ENCODE peak calls at places on chromosomes 12 and 14, in nine cellular contexts. One of them, this sample, is unnamed. For H3K9me3, the result is how much of the 10 kb centered on the place peaks cover.

GRCh38 chr12:42730286-42730685 is 140.7 kb upstream of the PRICKLE1 start:
- DNase-seq in A549: no peak
- DNase-seq in Peyer's patch: no peak
- DNase-seq in heart left ventricle: no peak
- DNase-seq in uterus: no peak
- DNase-seq in IMR-90: peak
- DNase-seq in transverse colon: no peak
- DNase-seq in stomach: no peak
- DNase-seq in breast epithelium: no peak
- DNase-seq in this sample: no peak

GRCh38 chr12:52798003-52798670 is 2.2 kb upstream of the KRT3 start:
- DNase-seq in Peyer's patch: no peak
- DNase-seq in heart left ventricle: no peak
- DNase-seq in A549: no peak
- DNase-seq in IMR-90: peak
- DNase-seq in stomach: no peak
- DNase-seq in breast epithelium: no peak
- DNase-seq in transverse colon: no peak
- DNase-seq in uterus: no peak
- DNase-seq in this sample: no peak

GRCh38 chr14:37187294-37187693 is 10.4 kb upstream of the MIPOL1 start:
- DNase-seq in A549: no peak
- DNase-seq in breast epithelium: no peak
- DNase-seq in heart left ventricle: no peak
- DNase-seq in IMR-90: no peak
- DNase-seq in stomach: no peak
- DNase-seq in transverse colon: no peak
- DNase-seq in uterus: no peak
- DNase-seq in Peyer's patch: no peak
- DNase-seq in this sample: no peak

GRCh38 chr14:104782086-104782822 is 13.3 kb downstream of the AKT1 start:
- DNase-seq in Peyer's patch: no peak
- DNase-seq in heart left ventricle: no peak
- DNase-seq in A549: no peak
- DNase-seq in uterus: no peak
- DNase-seq in breast epithelium: no peak
- DNase-seq in transverse colon: no peak
- DNase-seq in IMR-90: no peak
- DNase-seq in stomach: no peak
- DNase-seq in this sample: no peak

GRCh38 chr14:24398943-24399801 is at the start of gene NYNRIN:
- DNase-seq in stomach: peak
- DNase-seq in IMR-90: peak
- DNase-seq in heart left ventricle: peak
- DNase-seq in transverse colon: peak
- DNase-seq in uterus: peak
- DNase-seq in breast epithelium: no peak
- DNase-seq in Peyer's patch: peak
- DNase-seq in A549: no peak
- DNase-seq in this sample: peak

GRCh38 chr14:92728781-92729364 is 19.6 kb downstream of the LGMN start:
- DNase-seq in transverse colon: no peak
- DNase-seq in stomach: peak
- DNase-seq in uterus: no peak
- DNase-seq in A549: peak
- DNase-seq in Peyer's patch: peak
- DNase-seq in IMR-90: peak
- DNase-seq in breast epithelium: no peak
- DNase-seq in heart left ventricle: no peak
- DNase-seq in this sample: peak

GRCh38 chr12:66188584-66189475 is at the start of gene IRAK3:
- DNase-seq in uterus: peak
- DNase-seq in A549: peak
- DNase-seq in IMR-90: peak
- DNase-seq in transverse colon: peak
- DNase-seq in Peyer's patch: peak
- DNase-seq in heart left ventricle: peak
- DNase-seq in breast epithelium: peak
- DNase-seq in stomach: peak
- DNase-seq in this sample: peak

GRCh38 chr12:111063296-111064026 is 143.1 kb upstream of the MYL2 start:
- DNase-seq in uterus: no peak
- DNase-seq in breast epithelium: no peak
- DNase-seq in stomach: no peak
- DNase-seq in heart left ventricle: no peak
- DNase-seq in Peyer's patch: no peak
- DNase-seq in transverse colon: no peak
- DNase-seq in IMR-90: no peak
- DNase-seq in A549: peak
- DNase-seq in this sample: no peak

GRCh38 chr12:30975581-30975980 is 49.0 kb downstream of the TSPAN11 start:
- DNase-seq in IMR-90: no peak
- DNase-seq in uterus: no peak
- DNase-seq in breast epithelium: no peak
- DNase-seq in A549: no peak
- DNase-seq in Peyer's patch: no peak
- DNase-seq in transverse colon: no peak
- DNase-seq in heart left ventricle: peak
- DNase-seq in stomach: no peak
- DNase-seq in this sample: no peak

GRCh38 chr12:88052686-88053085 is 23.5 kb upstream of the C12orf50 start:
- DNase-seq in A549: peak
- DNase-seq in uterus: no peak
- DNase-seq in breast epithelium: no peak
- DNase-seq in Peyer's patch: no peak
- DNase-seq in heart left ventricle: no peak
- DNase-seq in transverse colon: peak
- DNase-seq in stomach: no peak
- DNase-seq in IMR-90: peak
- DNase-seq in this sample: peak

GRCh38 chr14:23061995-23062394 is 4.7 kb upstream of the CDH24 start:
- DNase-seq in transverse colon: peak
- DNase-seq in heart left ventricle: no peak
- DNase-seq in breast epithelium: peak
- DNase-seq in IMR-90: peak
- DNase-seq in A549: peak
- DNase-seq in stomach: peak
- DNase-seq in uterus: peak
- DNase-seq in Peyer's patch: peak
- DNase-seq in this sample: peak

GRCh38 chr14:68784298-68784910 is 8.5 kb downstream of the ZFP36L1 start:
- DNase-seq in A549: peak
- DNase-seq in transverse colon: peak
- DNase-seq in stomach: peak
- DNase-seq in breast epithelium: peak
- DNase-seq in uterus: peak
- DNase-seq in Peyer's patch: peak
- DNase-seq in IMR-90: no peak
- DNase-seq in heart left ventricle: no peak
- DNase-seq in this sample: peak

GRCh38 chr14:74875941-74876913 is at the start of gene PROX2:
- DNase-seq in breast epithelium: no peak
- DNase-seq in transverse colon: no peak
- DNase-seq in stomach: no peak
- DNase-seq in A549: no peak
- DNase-seq in heart left ventricle: peak
- DNase-seq in uterus: no peak
- DNase-seq in Peyer's patch: peak
- DNase-seq in IMR-90: no peak
- DNase-seq in this sample: no peak

GRCh38 chr14:50943261-50943942 is 881 bp downstream of the PYGL start:
- DNase-seq in Peyer's patch: peak
- DNase-seq in A549: peak
- DNase-seq in breast epithelium: no peak
- DNase-seq in stomach: peak
- DNase-seq in uterus: peak
- DNase-seq in transverse colon: peak
- DNase-seq in heart left ventricle: peak
- DNase-seq in IMR-90: peak
- DNase-seq in this sample: peak

GRCh38 chr14:72049462-72049861 is 117.2 kb downstream of the RGS6 start:
- DNase-seq in uterus: no peak
- DNase-seq in A549: no peak
- DNase-seq in Peyer's patch: no peak
- DNase-seq in breast epithelium: no peak
- DNase-seq in stomach: no peak
- DNase-seq in transverse colon: no peak
- DNase-seq in IMR-90: no peak
- DNase-seq in heart left ventricle: no peak
- DNase-seq in this sample: no peak
- TF ChIP-seq POLR2A in uterus: no peak
- TF ChIP-seq POLR2A in A549: no peak
- TF ChIP-seq POLR2A in Peyer's patch: no peak
- TF ChIP-seq POLR2A in breast epithelium: no peak
- TF ChIP-seq POLR2A in stomach: no peak
- TF ChIP-seq POLR2A in transverse colon: no peak
- TF ChIP-seq POLR2A in IMR-90: no peak
- TF ChIP-seq POLR2A in heart left ventricle: no peak
- TF ChIP-seq POLR2A in this sample: no peak

GRCh38 chr12:49612210-49612609 is 6.8 kb upstream of the FAM186B start:
- DNase-seq in Peyer's patch: no peak
- DNase-seq in breast epithelium: no peak
- DNase-seq in heart left ventricle: no peak
- DNase-seq in uterus: no peak
- DNase-seq in transverse colon: no peak
- DNase-seq in stomach: no peak
- DNase-seq in A549: no peak
- DNase-seq in IMR-90: no peak
- DNase-seq in this sample: no peak

GRCh38 chr12:49609875-49610154 is 4.4 kb upstream of the FAM186B start:
- DNase-seq in stomach: no peak
- DNase-seq in transverse colon: no peak
- DNase-seq in breast epithelium: no peak
- DNase-seq in uterus: no peak
- DNase-seq in A549: peak
- DNase-seq in heart left ventricle: no peak
- DNase-seq in Peyer's patch: no peak
- DNase-seq in IMR-90: peak
- DNase-seq in this sample: no peak

GRCh38 chr12:49603721-49604120 is 1.7 kb downstream of the FAM186B start:
- DNase-seq in breast epithelium: no peak
- DNase-seq in Peyer's patch: no peak
- DNase-seq in heart left ventricle: no peak
- DNase-seq in IMR-90: no peak
- DNase-seq in A549: no peak
- DNase-seq in uterus: no peak
- DNase-seq in stomach: no peak
- DNase-seq in transverse colon: no peak
- DNase-seq in this sample: no peak

GRCh38 chr12:49609059-49609874 is 3.8 kb upstream of the FAM186B start:
- DNase-seq in IMR-90: no peak
- DNase-seq in breast epithelium: no peak
- DNase-seq in A549: no peak
- DNase-seq in transverse colon: no peak
- DNase-seq in Peyer's patch: no peak
- DNase-seq in heart left ventricle: no peak
- DNase-seq in uterus: no peak
- DNase-seq in stomach: no peak
- DNase-seq in this sample: no peak
- H3K27ac ChIP-seq in IMR-90: no peak
- H3K27ac ChIP-seq in breast epithelium: no peak
- H3K27ac ChIP-seq in A549: no peak
- H3K27ac ChIP-seq in transverse colon: no peak
- H3K27ac ChIP-seq in Peyer's patch: no peak
- H3K27ac ChIP-seq in heart left ventricle: no peak
- H3K27ac ChIP-seq in uterus: no peak
- H3K27ac ChIP-seq in stomach: no peak
- H3K27ac ChIP-seq in this sample: no peak

DNA sequence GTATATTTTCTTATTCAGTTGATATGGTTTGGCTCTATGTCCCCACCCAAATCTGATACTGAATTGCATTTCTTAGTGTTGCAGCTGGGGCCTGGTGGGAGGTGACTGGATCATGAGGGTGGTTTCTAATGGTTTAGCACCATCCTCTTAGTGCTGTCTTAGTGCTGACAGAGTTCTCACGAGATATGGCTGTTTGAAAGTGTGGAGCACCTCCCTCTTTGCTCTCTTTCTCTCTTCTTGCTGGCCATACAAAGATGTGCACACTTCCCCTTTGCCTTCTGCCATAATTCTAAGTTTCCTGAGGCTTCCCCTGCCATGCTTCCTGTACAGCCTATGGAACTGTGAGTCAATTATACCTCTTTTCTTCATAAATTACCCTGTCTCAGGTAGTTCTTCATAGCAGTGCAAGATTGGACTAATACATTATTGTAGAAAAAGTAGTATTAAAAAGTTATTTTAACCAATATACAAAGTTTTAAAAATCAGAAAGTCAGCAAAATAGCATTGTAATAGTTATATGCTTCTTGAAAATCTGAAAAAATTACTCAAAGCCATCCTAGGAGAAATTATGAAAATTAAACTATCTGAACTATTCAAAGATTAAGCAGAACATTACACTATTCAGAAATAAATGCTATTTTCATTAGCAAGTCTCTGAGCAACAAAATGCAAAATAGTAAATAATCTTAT is 84.1 kb downstream of the PPP1R12A start:
- DNase-seq in IMR-90: no peak
- DNase-seq in breast epithelium: no peak
- DNase-seq in Peyer's patch: no peak
- DNase-seq in heart left ventricle: no peak
- DNase-seq in A549: no peak
- DNase-seq in transverse colon: no peak
- DNase-seq in stomach: no peak
- DNase-seq in uterus: no peak
- DNase-seq in this sample: no peak
- H3K9me3 ChIP-seq in IMR-90: under half
- H3K9me3 ChIP-seq in breast epithelium: under half
- H3K9me3 ChIP-seq in Peyer's patch: under half
- H3K9me3 ChIP-seq in heart left ventricle: under half
- H3K9me3 ChIP-seq in A549: under half
- H3K9me3 ChIP-seq in transverse colon: under half
- H3K9me3 ChIP-seq in stomach: under half
- H3K9me3 ChIP-seq in uterus: under half
- H3K9me3 ChIP-seq in this sample: under half

DNA sequence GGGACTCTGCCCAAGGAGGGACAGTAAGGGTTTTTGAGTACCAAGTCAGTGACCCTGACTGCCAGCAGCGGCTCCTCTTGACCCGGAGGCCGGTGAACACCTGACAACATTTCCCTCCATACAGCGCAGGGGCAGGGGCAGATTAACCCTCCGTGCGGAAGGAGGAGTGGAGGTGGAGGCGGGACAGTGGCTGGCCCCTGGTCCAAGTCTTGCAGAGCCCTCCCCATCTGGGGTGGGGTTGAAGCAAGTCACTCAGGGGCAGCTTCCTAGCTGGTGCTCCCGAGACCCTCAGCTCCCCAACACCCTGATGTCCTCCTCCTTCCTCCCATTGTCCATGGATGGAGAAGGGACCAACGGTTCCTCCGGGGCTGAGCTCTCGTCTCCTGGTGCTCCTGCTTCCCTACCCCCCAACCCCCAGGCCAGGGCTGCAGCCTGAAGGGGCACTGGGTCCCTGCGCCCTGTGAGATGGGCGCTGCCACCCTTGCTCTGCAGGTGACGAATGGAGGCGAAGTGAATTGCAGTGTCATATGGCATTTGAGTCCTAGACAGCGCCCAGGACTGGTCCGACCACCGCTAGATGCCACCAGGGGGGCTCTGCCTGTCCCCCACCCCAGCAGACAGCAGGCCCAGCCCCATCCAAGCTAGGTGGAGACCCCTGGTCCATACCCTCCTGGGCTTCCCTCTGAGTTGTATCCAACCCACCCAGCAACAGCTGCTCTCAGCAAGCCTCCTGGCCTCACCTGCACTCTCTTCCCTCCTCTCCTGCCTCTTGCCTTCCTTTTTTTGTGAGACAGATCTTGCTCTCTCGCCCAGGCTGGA is 7.0 kb upstream of the AMN start:
- DNase-seq in IMR-90: no peak
- DNase-seq in uterus: no peak
- DNase-seq in heart left ventricle: no peak
- DNase-seq in breast epithelium: no peak
- DNase-seq in A549: no peak
- DNase-seq in transverse colon: no peak
- DNase-seq in stomach: no peak
- DNase-seq in Peyer's patch: no peak
- DNase-seq in this sample: no peak
- TF ChIP-seq POLR2A in IMR-90: no peak
- TF ChIP-seq POLR2A in uterus: no peak
- TF ChIP-seq POLR2A in heart left ventricle: no peak
- TF ChIP-seq POLR2A in breast epithelium: no peak
- TF ChIP-seq POLR2A in A549: no peak
- TF ChIP-seq POLR2A in transverse colon: no peak
- TF ChIP-seq POLR2A in stomach: no peak
- TF ChIP-seq POLR2A in Peyer's patch: no peak
- TF ChIP-seq POLR2A in this sample: no peak